ENCODE peak calls at places on chromosomes 7 and 10, in six cellular contexts. S is A549, K is HepG2, B is endothelial cell of umbilical vein, H is K562, W is GM12878. D is an unnamed sample.
A peak's percentile ranks its signal among the peaks of the same experiment; 100 is the strongest.

GRCh38 chr10:6197274-6197673 is 5.5 kb upstream of the PFKFB3 start:
- DNase-seq in S (no peak), K (no peak), B (no peak), H (no peak), W (no peak), D (no peak)

GRCh38 chr10:121583857-121584256 is 14.4 kb downstream of the FGFR2 start:
- DNase-seq in S (no peak), K (no peak), B (no peak), H (no peak), W (no peak), D (no peak)

GRCh38 chr10:89274928-89275327 is 23.4 kb upstream of the LIPA start:
- DNase-seq in S (no peak), K (no peak), B (no peak), H (no peak), W (no peak), D (no peak)

GRCh38 chr10:109696462-109696861 is 226.8 kb downstream of the XPNPEP1 start:
- DNase-seq in S (no peak), K (no peak), B (no peak), H (no peak), W (no peak), D (no peak)

GRCh38 chr10:11338160-11338844 is 273.1 kb downstream of the USP6NL start:
- DNase-seq in S (no peak), K (no peak), B (no peak), H (no peak), W (no peak), D (no peak)

GRCh38 chr7:21746949-21747348 is 198.8 kb downstream of the CDCA7L start:
- DNase-seq in S (no peak), K (no peak), B (no peak), H (no peak), W (no peak), D (no peak)

GRCh38 chr7:13850185-13850752 is 139.2 kb downstream of the ETV1 start:
- DNase-seq in S (peak; percentile 31), K (no peak), B (peak; percentile 82), H (peak; percentile 67), W (peak; percentile 9), D (peak; percentile 96)

GRCh38 chr10:112241651-112242341 is 41.4 kb upstream of the TECTB start:
- DNase-seq in S (no peak), K (no peak), B (no peak), H (no peak), W (no peak), D (no peak)

GRCh38 chr10:77943086-77943901 is 16.7 kb upstream of the DLG5 start:
- DNase-seq in S (peak; percentile 43), K (peak; percentile 42), B (peak; percentile 69), H (peak; percentile 58), W (no peak), D (peak; percentile 31)

GRCh38 chr10:116891208-116891607 is 41.9 kb downstream of the ENO4 start:
- DNase-seq in S (no peak), K (no peak), B (peak; percentile 86), H (no peak), W (no peak), D (no peak)

GRCh38 chr7:38222481-38223096 is 44.5 kb downstream of the STARD3NL start:
- DNase-seq in S (peak; percentile 67), K (peak; percentile 51), B (peak; percentile 75), H (peak; percentile 54), W (peak; percentile 34), D (peak; percentile 79)

GRCh38 chr10:18216482-18216881 is 76.3 kb downstream of the CACNB2 start:
- DNase-seq in S (peak; percentile 11), K (peak; percentile 3), B (peak; percentile 6), H (no peak), W (no peak), D (peak; percentile 3)

GRCh38 chr7:143049380-143049779 is 2.8 kb upstream of the OR6V1 start:
- DNase-seq in S (no peak), K (no peak), B (no peak), H (no peak), W (no peak), D (peak; percentile 59)

GRCh38 chr7:139620676-139621344 is 97.3 kb downstream of the CLEC2L start:
- DNase-seq in S (peak; percentile 48), K (peak; percentile 28), B (peak; percentile 9), H (peak; percentile 77), W (no peak), D (peak; percentile 75)

GRCh38 chr7:95690367-95690947 is 81.9 kb upstream of the DYNC1I1 start:
- DNase-seq in S (peak; percentile 73), K (peak; percentile 47), B (peak; percentile 59), H (peak; percentile 40), W (peak; percentile 8), D (peak; percentile 54)

GRCh38 chr10:3339531-3339950 is 167.0 kb upstream of the PITRM1 start:
- DNase-seq in S (no peak), K (no peak), B (peak; percentile 32), H (no peak), W (no peak), D (peak; percentile 11)

GRCh38 chr10:132146941-132147915 is 39.5 kb upstream of the DPYSL4 start:
- DNase-seq in S (no peak), K (no peak), B (no peak), H (no peak), W (no peak), D (no peak)

GRCh38 chr7:116796471-116796870 is 65.9 kb upstream of the CAPZA2 start:
- DNase-seq in S (no peak), K (no peak), B (no peak), H (no peak), W (no peak), D (no peak)

GRCh38 chr7:28181921-28182517 is 1.4 kb upstream of the JAZF1 start:
- DNase-seq in S (no peak), K (no peak), B (no peak), H (no peak), W (no peak), D (no peak)

GRCh38 chr7:87225696-87226095 is 6.2 kb upstream of the TMEM243 start:
- DNase-seq in S (peak; percentile 26), K (no peak), B (no peak), H (no peak), W (no peak), D (no peak)

GRCh38 chr7:44978511-44979366 is at the start of gene MYO1G:
- DNase-seq in S (no peak), K (no peak), B (no peak), H (no peak), W (peak; percentile 88), D (peak; percentile 100)

GRCh38 chr7:92276486-92276885 is 30.7 kb downstream of the ANKIB1 start:
- DNase-seq in S (no peak), K (no peak), B (no peak), H (no peak), W (peak; percentile 51), D (no peak)

GRCh38 chr7:2031496-2031895 is 201.2 kb downstream of the MAD1L1 start:
- DNase-seq in S (no peak), K (no peak), B (no peak), H (no peak), W (no peak), D (no peak)

GRCh38 chr7:11166051-11166450 is 192.4 kb downstream of the PHF14 start:
- DNase-seq in S (no peak), K (no peak), B (no peak), H (no peak), W (no peak), D (no peak)

GRCh38 chr7:5824297-5824610 is 42.8 kb upstream of the RNF216 start:
- DNase-seq in S (no peak), K (no peak), B (no peak), H (peak; percentile 6), W (no peak), D (no peak)

GRCh38 chr10:124943301-124944092 is 1.6 kb downstream of the ZRANB1 start:
- DNase-seq in S (peak; percentile 13), K (no peak), B (no peak), H (no peak), W (no peak), D (no peak)

GRCh38 chr7:3267928-3268690 is 32.9 kb upstream of the SDK1 start:
- DNase-seq in S (peak; percentile 82), K (no peak), B (no peak), H (no peak), W (no peak), D (no peak)

GRCh38 chr10:97566338-97566986 is 6.1 kb upstream of the ANKRD2 start:
- DNase-seq in S (no peak), K (no peak), B (no peak), H (no peak), W (no peak), D (no peak)

GRCh38 chr7:131202451-131202850 is 125.2 kb upstream of the MKLN1 start:
- DNase-seq in S (no peak), K (no peak), B (no peak), H (no peak), W (no peak), D (no peak)

GRCh38 chr7:131197920-131198610 is 129.6 kb upstream of the MKLN1 start:
- DNase-seq in S (peak; percentile 38), K (no peak), B (no peak), H (no peak), W (no peak), D (no peak)

GRCh38 chr7:131194070-131194865 is 133.4 kb upstream of the MKLN1 start:
- DNase-seq in S (no peak), K (no peak), B (no peak), H (no peak), W (no peak), D (peak; percentile 23)

GRCh38 chr7:131196808-131197207 is 130.9 kb upstream of the MKLN1 start:
- DNase-seq in S (no peak), K (no peak), B (peak; percentile 22), H (no peak), W (no peak), D (peak; percentile 17)
- H3K4me3 ChIP-seq in S (no peak overlapping the region), K (no peak overlapping the region), B (no peak overlapping the region), H (no peak overlapping the region), W (no peak overlapping the region), D (no peak overlapping the region)

GRCh38 chr10:649798-650690 is 39.4 kb downstream of the DIP2C start:
- DNase-seq in S (peak; percentile 83), K (peak; percentile 93), B (no peak), H (no peak), W (no peak), D (no peak)

GRCh38 chr10:649445-649797 is 40.0 kb downstream of the DIP2C start:
- DNase-seq in S (no peak), K (peak; percentile 31), B (no peak), H (no peak), W (no peak), D (no peak)

GRCh38 chr10:651700-652099 is 37.8 kb downstream of the DIP2C start:
- DNase-seq in S (no peak), K (no peak), B (no peak), H (no peak), W (no peak), D (no peak)

GRCh38 chr10:652226-652625 is 37.2 kb downstream of the DIP2C start:
- DNase-seq in S (no peak), K (no peak), B (no peak), H (no peak), W (no peak), D (no peak)

GRCh38 chr10:650691-651615 is 38.5 kb downstream of the DIP2C start:
- DNase-seq in S (no peak), K (no peak), B (no peak), H (no peak), W (no peak), D (no peak)
- TF ChIP-seq MYC in S (no peak), K (no peak), B (no peak), H (no peak), W (no peak), D (no peak)

GRCh38 chr7:107931740-107932515 is 40.9 kb downstream of the DLD start:
- DNase-seq in S (no peak), K (no peak), B (no peak), H (no peak), W (no peak), D (no peak)
- H3K4me3 ChIP-seq in S (no peak overlapping the region), K (no peak overlapping the region), B (no peak overlapping the region), H (no peak overlapping the region), W (no peak overlapping the region), D (no peak overlapping the region)

GRCh38 chr10:19925064-19925463 is 108.8 kb downstream of the PLXDC2 start:
- DNase-seq in S (no peak), K (no peak), B (no peak), H (no peak), W (no peak), D (no peak)
- TF ChIP-seq MYC in S (no peak), K (no peak), B (no peak), H (no peak), W (no peak), D (no peak)